ENCODE peak calls at places on chromosomes 1 and 21, in ten cellular contexts. S is K562, Z is testis, D is IMR-90, L is A549, N is heart left ventricle, Q is right lobe of liver, P is tibial nerve, E is ovary, M is spleen. I is an unnamed sample.
A peak's percentile ranks its signal among the peaks of the same experiment; 100 is the strongest.

GRCh38 chr1:32014937-32015363 is 1.3 kb downstream of the KHDRBS1 start:
- DNase-seq in Z (no peak), M (no peak), E (no peak), L (no peak), P (no peak), S (no peak), D (no peak), Q (no peak), N (no peak), I (no peak)

GRCh38 chr1:52059326-52059725 is 3.2 kb downstream of the BTF3L4 start:
- DNase-seq in S (no peak), N (no peak), Z (no peak), L (no peak), E (no peak), M (no peak), Q (no peak), D (peak; percentile 63), P (no peak), I (no peak)

GRCh38 chr21:42150458-42151085 is 68.4 kb upstream of the ABCG1 start:
- DNase-seq in L (no peak), S (no peak), P (no peak), D (no peak), Z (no peak), E (peak; percentile 23), M (no peak), N (no peak), Q (peak; percentile 21), I (no peak)

GRCh38 chr21:45130324-45130774 is 56.0 kb downstream of the ADARB1 start:
- DNase-seq in E (peak; percentile 66), S (no peak), N (no peak), Q (no peak), Z (peak; percentile 65), L (no peak), D (peak; percentile 84), P (no peak), M (no peak), I (no peak)

GRCh38 chr1:116232989-116233514 is 121.9 kb downstream of the MAB21L3 start:
- DNase-seq in M (no peak), L (no peak), Z (peak; percentile 37), P (no peak), S (no peak), N (no peak), D (no peak), Q (no peak), E (no peak), I (no peak)

GRCh38 chr21:33708874-33709273 is 66.6 kb downstream of the ITSN1 start:
- DNase-seq in L (no peak), E (no peak), Z (no peak), D (no peak), Q (no peak), N (no peak), S (no peak), M (no peak), P (no peak), I (no peak)

GRCh38 chr1:159040893-159041724 is 31.4 kb downstream of the IFI16 start:
- DNase-seq in E (no peak), M (no peak), Z (no peak), N (no peak), S (no peak), Q (no peak), L (no peak), D (no peak), P (no peak), I (no peak)

GRCh38 chr1:117615474-117615873 is 9.6 kb downstream of the TENT5C start:
- DNase-seq in P (no peak), E (no peak), Z (no peak), Q (no peak), S (no peak), M (peak; percentile 80), D (no peak), L (no peak), N (no peak), I (peak; percentile 21)

GRCh38 chr1:174769961-174770549 is 229.7 kb upstream of the CACYBP start:
- DNase-seq in N (no peak), P (no peak), L (peak; percentile 62), E (no peak), S (peak; percentile 30), Z (no peak), D (peak; percentile 60), Q (no peak), M (no peak), I (no peak)

GRCh38 chr21:16193758-16194606 is 464.2 kb downstream of the USP25 start:
- DNase-seq in Q (peak; percentile 83), E (peak; percentile 60), M (no peak), P (peak; percentile 36), S (no peak), D (peak; percentile 79), L (peak; percentile 81), Z (peak; percentile 84), N (peak; percentile 70), I (no peak)

GRCh38 chr1:98045211-98046030 is 124.6 kb upstream of the DPYD start:
- DNase-seq in S (no peak), M (peak; percentile 69), E (no peak), Q (no peak), D (peak; percentile 62), N (no peak), Z (peak; percentile 18), L (peak; percentile 81), P (no peak), I (no peak)

GRCh38 chr1:45326627-45327591 is at the start of gene HPDL:
- DNase-seq in S (peak; percentile 4), Q (peak; percentile 67), E (peak; percentile 84), P (no peak), N (peak; percentile 57), L (peak; percentile 45), D (peak; percentile 27), M (peak; percentile 89), Z (peak; percentile 73), I (peak; percentile 57)

GRCh38 chr1:170661646-170662411 is 2.1 kb upstream of the PRRX1 start:
- DNase-seq in L (no peak), Z (peak; percentile 51), P (no peak), M (no peak), N (peak; percentile 51), E (peak; percentile 69), Q (no peak), D (peak; percentile 53), S (no peak), I (no peak)

GRCh38 chr1:37498872-37499617 is 15.5 kb downstream of the MEAF6 start:
- DNase-seq in E (no peak), D (peak; percentile 70), M (no peak), L (peak; percentile 66), P (no peak), S (no peak), Z (peak; percentile 60), N (peak; percentile 49), Q (peak; percentile 56), I (peak; percentile 70)

GRCh38 chr1:203282720-203283542 is 22.4 kb upstream of the BTG2 start:
- DNase-seq in D (no peak), L (no peak), M (peak; percentile 78), E (no peak), Z (no peak), Q (peak; percentile 33), N (peak; percentile 5), P (no peak), S (no peak), I (peak; percentile 77)

GRCh38 chr1:91404151-91405012 is at the start of gene HFM1:
- DNase-seq in Z (peak; percentile 93), S (peak; percentile 86), N (peak; percentile 85), M (peak; percentile 88), D (peak; percentile 69), Q (peak; percentile 61), E (peak; percentile 91), L (peak; percentile 73), P (peak; percentile 28), I (peak; percentile 68)
- TF ChIP-seq CTCF in Z (no peak), S (no peak), N (peak; percentile 34), M (no peak), D (no peak), Q (peak; percentile 5), E (no peak), L (no peak), P (no peak), I (no peak)

GRCh38 chr1:202162418-202163280 is 2.2 kb upstream of the PTPN7 start:
- DNase-seq in P (no peak), L (no peak), S (peak; percentile 41), Q (peak; percentile 42), D (no peak), E (peak; percentile 73), M (peak; percentile 86), N (no peak), Z (peak; percentile 72), I (no peak)
- H3K4me3 ChIP-seq in P (no peak overlapping the region), L (no peak overlapping the region), S (peak overlapping the region; percentile 57), Q (no peak overlapping the region), D (no peak overlapping the region), E (no peak overlapping the region), M (no peak overlapping the region), N (no peak overlapping the region), Z (no peak overlapping the region), I (no peak overlapping the region)

GRCh38 chr1:27526569-27527222 is 36.7 kb upstream of the WASF2 start:
- DNase-seq in S (peak; percentile 49), E (no peak), M (no peak), D (peak; percentile 21), Q (no peak), Z (no peak), P (no peak), N (no peak), L (no peak), I (no peak)

GRCh38 chr1:27527223-27527856 is 37.4 kb upstream of the WASF2 start:
- DNase-seq in S (peak; percentile 87), Z (peak; percentile 89), P (no peak), N (peak; percentile 74), L (peak; percentile 50), D (peak; percentile 85), M (no peak), E (peak; percentile 88), Q (no peak), I (no peak)

GRCh38 chr1:27529638-27530018 is 39.7 kb upstream of the WASF2 start:
- DNase-seq in D (no peak), N (no peak), P (no peak), L (no peak), S (no peak), M (no peak), Z (no peak), E (no peak), Q (no peak), I (no peak)

GRCh38 chr1:27528701-27529637 is 39.0 kb upstream of the WASF2 start:
- DNase-seq in Z (peak; percentile 92), P (peak; percentile 79), Q (no peak), L (no peak), E (peak; percentile 95), M (no peak), N (peak; percentile 85), S (peak; percentile 67), D (peak; percentile 79), I (peak; percentile 72)

GRCh38 chr1:27527857-27528700 is 38.1 kb upstream of the WASF2 start:
- DNase-seq in Q (no peak), M (peak; percentile 86), N (peak; percentile 58), S (peak; percentile 55), P (no peak), E (peak; percentile 86), L (no peak), Z (peak; percentile 70), D (no peak), I (peak; percentile 50)
- TF ChIP-seq POLR2A in Q (no peak), M (no peak), N (no peak), S (no peak), P (no peak), E (peak; percentile 24), L (no peak), Z (no peak), D (no peak), I (no peak)

DNA sequence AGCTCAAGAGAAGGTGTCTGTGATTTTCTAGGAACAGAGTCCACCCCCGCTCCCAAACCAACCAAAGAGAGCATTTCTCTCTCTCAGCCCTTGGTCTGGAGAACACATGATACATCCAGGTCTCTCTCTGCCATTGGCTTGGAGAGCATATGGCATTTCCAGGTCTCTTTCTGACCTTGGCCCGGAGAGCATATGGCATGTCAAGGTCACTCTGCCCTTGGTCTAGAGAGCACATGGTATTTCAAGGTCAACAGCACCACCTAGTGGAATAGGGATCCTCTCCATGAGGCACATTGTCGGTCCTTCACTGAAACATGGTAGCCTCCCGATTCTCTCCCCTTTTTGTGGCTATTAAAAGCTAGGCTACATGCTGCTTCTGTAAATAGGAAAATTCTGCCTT is 437.7 kb upstream of the OLFM3 start:
- DNase-seq in D (no peak), Q (no peak), P (no peak), Z (peak; percentile 30), E (no peak), N (no peak), L (peak; percentile 11), M (no peak), S (no peak), I (no peak)
- TF ChIP-seq CTCF in D (no peak), Q (peak; percentile 48), P (no peak), Z (no peak), E (no peak), N (no peak), L (no peak), M (peak; percentile 17), S (peak; percentile 21), I (no peak)

I was measured in body of pancreas.